ENCODE peak calls at places on chromosomes 16 and 17, in five cellular contexts. U, I, H, L and A are unnamed samples.
A peak's percentile ranks its signal among the peaks of the same experiment; 100 is the strongest.

GRCh38 chr16:17194190-17194780 is 276.5 kb downstream of the XYLT1 start:
- DNase-seq in U (peak; percentile 69), I (peak; percentile 57), H (no peak), L (no peak), A (peak; percentile 94)

GRCh38 chr17:43442711-43443110 is 41.1 kb upstream of the DHX8 start:
- DNase-seq in U (no peak), I (no peak), H (no peak), L (no peak), A (no peak)

GRCh38 chr16:64687089-64687488 is 434.8 kb downstream of the CDH11 start:
- DNase-seq in U (no peak), I (no peak), H (no peak), L (no peak), A (no peak)

GRCh38 chr17:72430611-72431432 is 310.0 kb downstream of the SOX9 start:
- DNase-seq in U (no peak), I (peak; percentile 39), H (no peak), L (no peak), A (peak; percentile 60)

GRCh38 chr16:31861415-31861814 is 12.2 kb upstream of the ZNF267 start:
- DNase-seq in U (no peak), I (no peak), H (no peak), L (no peak), A (no peak)

GRCh38 chr16:69469807-69470561 is 45.6 kb downstream of the CYB5B start:
- DNase-seq in U (no peak), I (no peak), H (peak; percentile 90), L (no peak), A (no peak)

GRCh38 chr17:59327136-59327878 is 4.1 kb upstream of the YPEL2 start:
- DNase-seq in U (no peak), I (no peak), H (no peak), L (no peak), A (no peak)

GRCh38 chr17:7700510-7700909 is 4.5 kb upstream of the EFNB3 start:
- DNase-seq in U (no peak), I (no peak), H (no peak), L (no peak), A (no peak)

GRCh38 chr17:77737442-77738265 is 220.8 kb upstream of the TNRC6C start:
- DNase-seq in U (no peak), I (no peak), H (no peak), L (no peak), A (no peak)

GRCh38 chr17:66900126-66901010 is 64.1 kb upstream of the CACNG4 start:
- DNase-seq in U (no peak), I (no peak), H (no peak), L (peak; percentile 33), A (no peak)

GRCh38 chr16:67398546-67399217 is 5.4 kb upstream of the TPPP3 start:
- DNase-seq in U (no peak), I (no peak), H (no peak), L (no peak), A (no peak)

GRCh38 chr16:58458634-58459343 is 41.2 kb upstream of the NDRG4 start:
- DNase-seq in U (no peak), I (no peak), H (no peak), L (no peak), A (no peak)

GRCh38 chr16:4682616-4683254 is 10.6 kb upstream of the NUDT16L1 start:
- DNase-seq in U (peak; percentile 50), I (peak; percentile 64), H (no peak), L (peak; percentile 65), A (peak; percentile 90)

GRCh38 chr16:85123891-85124635 is 11.8 kb upstream of the CIBAR2 start:
- DNase-seq in U (peak; percentile 51), I (no peak), H (no peak), L (no peak), A (peak; percentile 47)

GRCh38 chr17:77516902-77517301 is 376.1 kb downstream of the SEC14L1 start:
- DNase-seq in U (no peak), I (no peak), H (no peak), L (no peak), A (no peak)

GRCh38 chr17:17902357-17902756 is 65.6 kb upstream of the SREBF1 start:
- DNase-seq in U (no peak), I (no peak), H (no peak), L (no peak), A (no peak)

GRCh38 chr17:80018917-80019651 is 16.6 kb downstream of the TBC1D16 start:
- DNase-seq in U (no peak), I (no peak), H (no peak), L (peak; percentile 72), A (no peak)

GRCh38 chr17:80331820-80332219 is 71.2 kb downstream of the RNF213 start:
- DNase-seq in U (no peak), I (no peak), H (no peak), L (no peak), A (no peak)

GRCh38 chr17:78176548-78177025 is 8.2 kb downstream of the SYNGR2 start:
- DNase-seq in U (peak; percentile 30), I (peak; percentile 82), H (no peak), L (no peak), A (peak; percentile 92)

GRCh38 chr16:30526137-30526822 is at the start of gene ZNF768:
- DNase-seq in U (peak; percentile 38), I (peak; percentile 80), H (no peak), L (peak; percentile 38), A (no peak)

GRCh38 chr17:76048025-76048605 is 21.0 kb upstream of the EVPL start:
- DNase-seq in U (no peak), I (no peak), H (no peak), L (no peak), A (no peak)

GRCh38 chr17:66690166-66690565 is 144.8 kb upstream of the CACNG5 start:
- DNase-seq in U (no peak), I (no peak), H (no peak), L (no peak), A (no peak)

GRCh38 chr17:948284-948852 is 31.2 kb downstream of the NXN start:
- DNase-seq in U (no peak), I (no peak), H (no peak), L (no peak), A (no peak)

GRCh38 chr17:945672-946071 is 33.9 kb downstream of the NXN start:
- DNase-seq in U (no peak), I (no peak), H (no peak), L (no peak), A (no peak)

GRCh38 chr17:944266-944665 is 35.3 kb downstream of the NXN start:
- DNase-seq in U (no peak), I (no peak), H (no peak), L (no peak), A (no peak)

GRCh38 chr17:949623-950338 is 29.8 kb downstream of the NXN start:
- DNase-seq in U (peak; percentile 81), I (no peak), H (no peak), L (no peak), A (no peak)

GRCh38 chr17:946510-947236 is 32.9 kb downstream of the NXN start:
- DNase-seq in U (no peak), I (no peak), H (no peak), L (no peak), A (no peak)
- TF ChIP-seq SUZ12 in U (no peak), I (no peak), H (no peak), L (no peak), A (no peak)

GRCh38 chr17:33990943-33991706 is 264.0 kb upstream of the CCL2 start:
- DNase-seq in U (no peak), I (no peak), H (no peak), L (no peak), A (no peak)
- TF ChIP-seq SUZ12 in U (no peak), I (no peak), H (no peak), L (no peak), A (no peak)

DNA sequence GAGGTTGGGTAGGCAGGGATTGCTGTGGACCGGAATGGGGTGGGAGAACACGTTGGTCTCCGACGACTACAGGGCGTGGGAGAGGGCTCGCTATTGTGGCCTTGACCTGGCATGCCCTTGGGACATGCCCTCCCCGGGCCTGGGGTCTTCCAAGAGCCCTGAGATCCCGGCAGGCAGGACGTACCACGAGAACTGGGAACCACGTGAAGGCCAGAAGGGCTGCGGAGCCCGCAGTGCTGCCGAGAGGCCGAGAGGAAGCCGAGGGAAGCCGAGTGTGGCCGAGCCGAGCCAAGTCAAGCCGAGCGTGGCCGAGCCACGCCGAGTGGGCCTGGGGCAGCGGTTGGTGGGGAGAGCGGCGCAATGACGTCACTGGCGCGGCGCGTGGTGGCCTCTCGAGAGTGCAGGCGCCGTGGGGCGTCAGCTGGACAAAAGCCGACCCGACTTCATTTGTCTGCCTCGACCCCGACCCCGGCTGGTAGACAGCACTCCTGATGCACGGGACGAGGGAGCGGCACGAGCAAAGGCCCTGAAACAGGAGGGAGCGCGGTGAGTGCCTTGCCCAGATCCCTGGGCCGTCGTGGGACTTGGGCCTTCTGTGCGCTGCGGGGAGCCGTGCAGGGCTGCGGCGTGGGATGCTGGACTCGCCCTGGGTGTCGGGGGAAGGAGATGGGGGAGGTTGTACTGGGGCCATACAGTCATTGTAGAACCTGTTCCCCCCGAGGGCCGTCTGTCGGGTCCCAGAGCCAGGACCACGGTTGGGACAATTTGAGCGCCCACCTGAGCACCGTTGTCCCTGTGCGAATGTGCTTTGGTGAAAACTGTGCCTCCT is 6.6 kb downstream of the SOCS1 start:
- DNase-seq in U (no peak), I (no peak), H (no peak), L (no peak), A (no peak)
- TF ChIP-seq SUZ12 in U (no peak), I (no peak), H (no peak), L (no peak), A (no peak)

GRCh38 chr17:62017912-62018311 is 47.2 kb downstream of the MED13 start:
- DNase-seq in U (no peak), I (no peak), H (no peak), L (no peak), A (no peak)
- TF ChIP-seq SUZ12 in U (no peak), I (no peak), H (no peak), L (no peak), A (no peak)

GRCh38 chr16:56094231-56094630 is 97.1 kb upstream of the GNAO1 start:
- DNase-seq in U (no peak), I (no peak), H (no peak), L (no peak), A (no peak)
- TF ChIP-seq SUZ12 in U (no peak), I (no peak), H (no peak), L (no peak), A (no peak)

GRCh38 chr17:57478851-57479250 is 222.5 kb downstream of the MSI2 start:
- DNase-seq in U (no peak), I (no peak), H (no peak), L (no peak), A (no peak)

GRCh38 chr17:57484081-57484666 is 227.9 kb downstream of the MSI2 start:
- DNase-seq in U (no peak), I (no peak), H (no peak), L (no peak), A (no peak)

GRCh38 chr17:57482657-57483056 is 226.3 kb downstream of the MSI2 start:
- DNase-seq in U (no peak), I (no peak), H (no peak), L (no peak), A (no peak)

GRCh38 chr17:57480438-57481196 is 224.3 kb downstream of the MSI2 start:
- DNase-seq in U (no peak), I (no peak), H (no peak), L (peak; percentile 31), A (no peak)

DNA sequence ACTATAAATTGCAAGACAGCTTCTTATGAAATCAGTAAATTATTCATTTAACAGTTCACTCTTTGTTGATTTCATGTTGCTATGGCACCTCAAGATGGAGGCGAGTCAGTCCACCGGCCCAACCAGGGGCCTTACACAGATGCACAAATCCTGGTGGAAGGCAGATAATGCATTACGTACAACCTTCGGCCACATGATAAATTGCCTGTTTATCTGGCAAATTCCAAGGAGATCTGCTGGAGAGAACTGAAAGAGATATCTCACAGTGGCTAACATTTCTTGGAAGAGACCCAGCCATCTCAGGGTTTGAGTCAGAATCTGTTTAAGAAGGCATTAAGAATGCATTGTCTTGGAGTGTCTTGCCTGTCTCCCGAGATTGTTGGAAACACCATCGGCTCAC is 225.6 kb downstream of the MSI2 start:
- DNase-seq in U (no peak), I (no peak), H (no peak), L (no peak), A (no peak)
- TF ChIP-seq SUZ12 in U (no peak), I (no peak), H (no peak), L (no peak), A (no peak)